ENCODE peak calls at places on chromosomes 7 and 10, in eight cellular contexts. One of them, this sample, is unnamed.

GRCh38 chr7:131190146-131190545 is 137.5 kb upstream of the MKLN1 start:
- DNase-seq in psoas muscle: no peak
- DNase-seq in activated CD4-positive, CD25-positive, alpha-beta regulatory T cell: no peak
- DNase-seq in fibroblast of gingiva: no peak
- DNase-seq in SHP77: no peak
- DNase-seq in aorta: no peak
- DNase-seq in cardiac muscle cell: no peak
- DNase-seq in transverse colon: no peak
- DNase-seq in this sample: no peak

GRCh38 chr7:55250313-55250712 is 114.8 kb upstream of the LANCL2 start:
- DNase-seq in psoas muscle: no peak
- DNase-seq in activated CD4-positive, CD25-positive, alpha-beta regulatory T cell: no peak
- DNase-seq in fibroblast of gingiva: no peak
- DNase-seq in SHP77: peak; percentile 65
- DNase-seq in aorta: no peak
- DNase-seq in cardiac muscle cell: peak; percentile 21
- DNase-seq in transverse colon: peak; percentile 36
- DNase-seq in this sample: no peak

GRCh38 chr10:88032566-88032965 is 169.1 kb downstream of the PTEN start:
- DNase-seq in psoas muscle: no peak
- DNase-seq in activated CD4-positive, CD25-positive, alpha-beta regulatory T cell: no peak
- DNase-seq in fibroblast of gingiva: peak; percentile 56
- DNase-seq in SHP77: no peak
- DNase-seq in aorta: no peak
- DNase-seq in cardiac muscle cell: peak; percentile 71
- DNase-seq in transverse colon: no peak
- DNase-seq in this sample: no peak

GRCh38 chr7:133789951-133790350 is 337.2 kb upstream of the LRGUK start:
- DNase-seq in psoas muscle: no peak
- DNase-seq in activated CD4-positive, CD25-positive, alpha-beta regulatory T cell: no peak
- DNase-seq in fibroblast of gingiva: no peak
- DNase-seq in SHP77: no peak
- DNase-seq in aorta: no peak
- DNase-seq in cardiac muscle cell: no peak
- DNase-seq in transverse colon: no peak
- DNase-seq in this sample: no peak

GRCh38 chr7:129790136-129790535 is 162.6 kb downstream of the UBE2H start:
- DNase-seq in psoas muscle: no peak
- DNase-seq in activated CD4-positive, CD25-positive, alpha-beta regulatory T cell: no peak
- DNase-seq in fibroblast of gingiva: no peak
- DNase-seq in SHP77: no peak
- DNase-seq in aorta: no peak
- DNase-seq in cardiac muscle cell: no peak
- DNase-seq in transverse colon: no peak
- DNase-seq in this sample: no peak

GRCh38 chr7:1679966-1680730 is 10.1 kb downstream of the ELFN1 start:
- DNase-seq in psoas muscle: no peak
- DNase-seq in activated CD4-positive, CD25-positive, alpha-beta regulatory T cell: no peak
- DNase-seq in fibroblast of gingiva: no peak
- DNase-seq in SHP77: no peak
- DNase-seq in aorta: peak; percentile 57
- DNase-seq in cardiac muscle cell: no peak
- DNase-seq in transverse colon: no peak
- DNase-seq in this sample: no peak

GRCh38 chr7:886626-887487 is 10.5 kb downstream of the GET4 start:
- DNase-seq in psoas muscle: peak; percentile 72
- DNase-seq in activated CD4-positive, CD25-positive, alpha-beta regulatory T cell: no peak
- DNase-seq in fibroblast of gingiva: no peak
- DNase-seq in SHP77: no peak
- DNase-seq in aorta: peak; percentile 66
- DNase-seq in cardiac muscle cell: no peak
- DNase-seq in transverse colon: no peak
- DNase-seq in this sample: no peak

GRCh38 chr10:34866848-34867247 is 51.8 kb upstream of the PARD3 start:
- DNase-seq in psoas muscle: no peak
- DNase-seq in activated CD4-positive, CD25-positive, alpha-beta regulatory T cell: no peak
- DNase-seq in fibroblast of gingiva: no peak
- DNase-seq in SHP77: no peak
- DNase-seq in aorta: no peak
- DNase-seq in cardiac muscle cell: peak; percentile 10
- DNase-seq in transverse colon: peak; percentile 31
- DNase-seq in this sample: no peak

GRCh38 chr10:119480667-119481066 is 61.9 kb downstream of the RGS10 start:
- DNase-seq in psoas muscle: no peak
- DNase-seq in activated CD4-positive, CD25-positive, alpha-beta regulatory T cell: no peak
- DNase-seq in fibroblast of gingiva: peak; percentile 67
- DNase-seq in SHP77: peak; percentile 49
- DNase-seq in aorta: no peak
- DNase-seq in cardiac muscle cell: peak; percentile 19
- DNase-seq in transverse colon: no peak
- DNase-seq in this sample: no peak

GRCh38 chr7:836429-836828 is 4.2 kb downstream of the SUN1 start:
- DNase-seq in psoas muscle: no peak
- DNase-seq in activated CD4-positive, CD25-positive, alpha-beta regulatory T cell: no peak
- DNase-seq in fibroblast of gingiva: peak; percentile 51
- DNase-seq in SHP77: peak; percentile 50
- DNase-seq in aorta: no peak
- DNase-seq in cardiac muscle cell: peak; percentile 58
- DNase-seq in transverse colon: peak; percentile 40
- DNase-seq in this sample: no peak

GRCh38 chr7:36598056-36598675 is 126.1 kb downstream of the AOAH start:
- DNase-seq in psoas muscle: no peak
- DNase-seq in activated CD4-positive, CD25-positive, alpha-beta regulatory T cell: no peak
- DNase-seq in fibroblast of gingiva: no peak
- DNase-seq in SHP77: no peak
- DNase-seq in aorta: no peak
- DNase-seq in cardiac muscle cell: peak; percentile 10
- DNase-seq in transverse colon: no peak
- DNase-seq in this sample: no peak

GRCh38 chr7:794671-795329 is 37.5 kb upstream of the SUN1 start:
- DNase-seq in psoas muscle: no peak
- DNase-seq in activated CD4-positive, CD25-positive, alpha-beta regulatory T cell: no peak
- DNase-seq in fibroblast of gingiva: no peak
- DNase-seq in SHP77: no peak
- DNase-seq in aorta: no peak
- DNase-seq in cardiac muscle cell: no peak
- DNase-seq in transverse colon: peak; percentile 51
- DNase-seq in this sample: no peak

GRCh38 chr10:88162852-88163251 is 299.4 kb downstream of the PTEN start:
- DNase-seq in psoas muscle: no peak
- DNase-seq in activated CD4-positive, CD25-positive, alpha-beta regulatory T cell: no peak
- DNase-seq in fibroblast of gingiva: no peak
- DNase-seq in SHP77: no peak
- DNase-seq in aorta: no peak
- DNase-seq in cardiac muscle cell: no peak
- DNase-seq in transverse colon: no peak
- DNase-seq in this sample: no peak

GRCh38 chr10:78520737-78521430 is 487.2 kb downstream of the RPS24 start:
- DNase-seq in psoas muscle: no peak
- DNase-seq in activated CD4-positive, CD25-positive, alpha-beta regulatory T cell: no peak
- DNase-seq in fibroblast of gingiva: no peak
- DNase-seq in SHP77: peak; percentile 7
- DNase-seq in aorta: no peak
- DNase-seq in cardiac muscle cell: peak; percentile 53
- DNase-seq in transverse colon: no peak
- DNase-seq in this sample: peak; percentile 54